ENCODE peak calls at places on chromosomes 11 and 22, in four cellular contexts. O is GM12878, B is H1, L is K562. Q is an unnamed sample.

GRCh38 chr11:108500169-108500568 is 2.0 kb upstream of the POGLUT3 start:
- DNase-seq in O (no peak), B (no peak), L (no peak), Q (no peak)

GRCh38 chr22:26579331-26579886 is 10.5 kb downstream of the TPST2 start:
- DNase-seq in O (peak; percentile 30), B (no peak), L (no peak), Q (no peak)

GRCh38 chr11:45145421-45146071 is 893 bp upstream of the PRDM11 start:
- DNase-seq in O (no peak), B (peak; percentile 90), L (no peak), Q (no peak)

GRCh38 chr11:14350215-14350614 is 8.8 kb downstream of the RRAS2 start:
- DNase-seq in O (no peak), B (no peak), L (no peak), Q (no peak)

GRCh38 chr11:46319074-46319453 is 28.2 kb upstream of the DGKZ start:
- DNase-seq in O (no peak), B (no peak), L (no peak), Q (no peak)

GRCh38 chr11:8768625-8769333 is 86.2 kb downstream of the RPL27A start:
- DNase-seq in O (no peak), B (no peak), L (peak; percentile 54), Q (peak; percentile 39)

GRCh38 chr22:49362393-49362792 is 465.3 kb downstream of the BRD1 start:
- DNase-seq in O (no peak), B (no peak), L (no peak), Q (no peak)

GRCh38 chr11:64649304-64649703 is 58.3 kb downstream of the SLC22A12 start:
- DNase-seq in O (no peak), B (peak; percentile 78), L (peak; percentile 31), Q (peak; percentile 30)

GRCh38 chr22:42436402-42436801 is 4.2 kb upstream of the NFAM1 start:
- DNase-seq in O (no peak), B (no peak), L (no peak), Q (no peak)

GRCh38 chr11:130146797-130147196 is 12.8 kb upstream of the ST14 start:
- DNase-seq in O (no peak), B (no peak), L (no peak), Q (no peak)

GRCh38 chr11:64809781-64810241 is 540 bp downstream of the MEN1 start:
- DNase-seq in O (no peak), B (peak; percentile 71), L (peak; percentile 69), Q (no peak)

GRCh38 chr11:133271206-133271605 is 261.1 kb downstream of the OPCML start:
- DNase-seq in O (no peak), B (no peak), L (no peak), Q (no peak)

GRCh38 chr22:17951315-17951714 is 73.0 kb downstream of the MICAL3 start:
- DNase-seq in O (no peak), B (no peak), L (no peak), Q (peak; percentile 50)

GRCh38 chr22:29811377-29811776 is 26.7 kb downstream of the ASCC2 start:
- DNase-seq in O (no peak), B (no peak), L (no peak), Q (peak; percentile 25)

GRCh38 chr11:79461144-79461543 is 20.3 kb upstream of the TENM4 start:
- DNase-seq in O (no peak), B (no peak), L (no peak), Q (peak; percentile 7)

GRCh38 chr22:23533771-23534191 is 46.3 kb downstream of the IGLL1 start:
- DNase-seq in O (no peak), B (no peak), L (peak; percentile 62), Q (no peak)

GRCh38 chr11:77596626-77597025 is 6.9 kb downstream of the AQP11 start:
- DNase-seq in O (no peak), B (no peak), L (no peak), Q (no peak)

GRCh38 chr11:124682443-124682842 is 8.7 kb downstream of the SPA17 start:
- DNase-seq in O (no peak), B (no peak), L (no peak), Q (no peak)

GRCh38 chr11:122656631-122657101 is 1.1 kb downstream of the UBASH3B start:
- DNase-seq in O (no peak), B (no peak), L (no peak), Q (no peak)

GRCh38 chr22:35997438-35997837 is 31.2 kb downstream of the RBFOX2 start:
- DNase-seq in O (no peak), B (no peak), L (no peak), Q (no peak)
- TF ChIP-seq ZNF274 in O (no peak), B (no peak), L (no peak), Q (no peak)

GRCh38 chr11:101620026-101620425 is 36.2 kb upstream of the TRPC6 start:
- DNase-seq in O (no peak), B (no peak), L (no peak), Q (no peak)

GRCh38 chr11:101617735-101618332 is 34.0 kb upstream of the TRPC6 start:
- DNase-seq in O (no peak), B (peak; percentile 52), L (no peak), Q (no peak)

GRCh38 chr11:101618691-101619090 is 34.9 kb upstream of the TRPC6 start:
- DNase-seq in O (no peak), B (no peak), L (no peak), Q (no peak)
- TF ChIP-seq HDAC2 in O (no peak), B (no peak), L (no peak), Q (no peak)

GRCh38 chr11:43367382-43368178 is 8.9 kb downstream of the TTC17 start:
- DNase-seq in O (peak; percentile 20), B (no peak), L (no peak), Q (no peak)
- TF ChIP-seq ZNF274 in O (no peak), B (no peak), L (no peak), Q (no peak)

DNA sequence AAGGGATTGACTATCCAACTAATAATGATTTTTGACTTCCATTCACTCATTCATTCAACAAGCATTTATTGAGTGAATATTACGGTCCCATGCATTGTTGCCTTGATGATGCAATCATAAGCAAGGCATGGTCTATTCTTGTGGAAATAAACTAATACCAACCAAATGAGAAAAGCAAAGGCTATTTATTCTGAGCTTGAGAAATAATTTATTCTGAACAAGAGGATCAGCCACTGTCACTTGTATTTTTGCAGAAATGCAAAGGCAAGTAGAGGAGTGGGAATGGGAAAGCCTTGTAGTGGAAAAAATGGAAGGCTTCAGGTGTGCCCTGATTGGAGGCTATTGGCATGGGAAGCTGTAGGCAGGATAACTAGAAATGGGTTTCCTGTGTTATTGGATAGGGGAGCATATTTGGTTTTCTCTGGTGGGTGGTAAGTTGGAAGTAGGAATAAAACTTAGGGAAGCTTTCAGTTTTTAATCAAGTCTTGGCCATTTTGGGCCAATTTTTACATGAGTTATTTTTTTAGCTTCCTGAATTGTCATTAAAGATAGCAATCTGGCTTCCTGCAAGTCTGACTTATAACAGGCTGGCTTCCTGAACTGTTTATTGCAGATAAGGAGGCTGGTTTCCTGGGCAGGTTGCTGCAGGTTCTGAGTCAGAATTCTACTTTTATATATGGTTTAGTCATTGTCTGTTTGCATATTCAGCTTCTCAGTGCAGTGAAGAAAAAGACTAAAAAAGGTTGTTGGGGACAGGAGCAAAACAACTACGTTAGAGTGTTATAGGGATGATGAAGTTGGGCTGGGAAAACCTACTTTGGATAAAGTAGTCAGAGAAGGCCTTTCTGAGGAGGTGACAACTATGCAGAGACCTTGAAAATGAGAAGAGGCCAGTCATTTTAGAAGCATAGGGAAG is 106.7 kb downstream of the APIP start:
- DNase-seq in O (no peak), B (no peak), L (peak; percentile 56), Q (no peak)
- TF ChIP-seq HDAC2 in O (no peak), B (no peak), L (no peak), Q (no peak)

DNA sequence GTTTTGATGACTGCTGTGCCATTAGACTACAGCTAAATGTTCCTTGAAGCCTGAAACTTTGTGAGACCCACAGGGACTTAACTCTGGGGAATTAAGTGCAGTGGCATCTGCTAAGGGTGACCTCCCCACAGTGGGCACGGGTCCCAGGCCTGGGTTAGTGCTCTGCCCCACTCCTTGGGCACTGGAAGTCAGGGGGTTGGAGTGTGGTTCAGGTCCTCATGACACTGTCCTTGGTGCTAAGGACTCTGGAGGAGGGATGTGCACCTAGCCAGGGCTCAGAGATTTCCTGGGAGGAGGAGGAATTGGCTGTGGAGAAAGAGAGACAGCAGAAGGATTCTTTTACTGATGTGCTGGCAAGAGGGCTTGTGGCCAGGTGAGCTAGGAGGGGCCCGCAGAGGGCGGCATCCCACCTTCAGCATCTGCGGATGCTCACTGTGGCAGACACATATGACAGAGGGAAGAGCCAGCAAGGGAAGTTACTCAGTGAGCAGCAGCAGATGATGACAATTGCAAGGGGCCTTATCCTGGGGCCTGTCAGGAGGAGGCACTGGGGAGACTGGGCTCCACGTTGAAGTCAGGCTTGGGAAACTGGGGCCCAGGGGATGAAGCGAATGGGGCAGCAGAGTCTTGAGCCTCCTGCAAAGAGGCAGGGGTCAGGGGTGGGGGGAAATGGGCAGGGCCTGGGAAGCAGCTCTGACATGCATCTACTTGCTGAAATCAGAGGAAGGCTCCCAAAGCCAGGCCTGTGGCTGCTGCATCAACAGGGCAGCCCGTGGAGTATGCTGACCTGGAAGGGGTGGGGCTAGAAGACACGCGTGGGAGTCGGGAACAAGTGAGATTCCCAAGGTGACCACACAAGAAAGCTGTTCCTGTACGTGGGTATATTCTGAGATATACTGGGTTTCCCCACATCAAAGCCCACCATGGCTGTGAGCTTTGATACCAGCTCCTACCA is 144.0 kb downstream of the MPPED1 start:
- DNase-seq in O (no peak), B (peak; percentile 36), L (no peak), Q (no peak)
- TF ChIP-seq ZNF274 in O (no peak), B (no peak), L (no peak), Q (no peak)

DNA sequence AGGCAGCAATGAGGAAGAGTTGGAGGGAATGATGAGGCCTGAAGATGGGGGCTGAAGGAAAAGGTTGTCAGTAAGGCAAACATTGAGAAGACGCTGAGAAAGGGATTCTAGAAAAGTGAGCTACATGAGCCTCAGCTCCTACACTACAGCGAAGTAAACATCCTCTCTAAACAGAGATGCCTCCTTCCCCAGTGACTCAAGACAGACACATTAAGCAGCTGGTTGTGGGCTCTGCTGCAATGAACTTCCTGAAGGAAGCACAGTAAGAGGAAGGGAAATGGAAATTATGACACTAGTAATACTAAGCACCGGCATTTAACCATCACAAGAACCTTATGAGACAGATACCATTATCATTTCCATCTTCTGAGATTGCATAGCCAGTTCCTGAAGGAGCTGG is 190.5 kb downstream of the C11orf87 start:
- DNase-seq in O (no peak), B (no peak), L (no peak), Q (no peak)
- TF ChIP-seq HDAC2 in O (no peak), B (no peak), L (no peak), Q (no peak)

GRCh38 chr22:22392131-22392530 is 116.4 kb downstream of the ZNF280B start:
- DNase-seq in O (no peak), B (no peak), L (peak; percentile 28), Q (no peak)
- TF ChIP-seq ZNF274 in O (no peak), B (no peak), L (no peak), Q (no peak)

GRCh38 chr11:1149545-1149944 is 8.2 kb upstream of the MUC5AC start:
- DNase-seq in O (no peak), B (no peak), L (no peak), Q (no peak)
- TF ChIP-seq HDAC2 in O (no peak), B (no peak), L (no peak), Q (no peak)

Q was measured in HepG2.